ENCODE peak calls at places on chromosomes 16 and 17, in nine cellular contexts. F is T-helper 1 cell; D is stimulated activated CD4-positive, alpha-beta T cell treated with anti-CD3 and anti-CD28 coated beads, Interleukin-2, amount 100 ng/mL, for 4 hours; O is osteocyte; L is mucosa of descending colon; X is heart left ventricle; T is caudate nucleus; J is effector CD4-positive, alpha-beta T cell; K is CD4-positive, alpha-beta T cell. N is an unnamed sample.

GRCh38 chr17:38585056-38585804 is 20.5 kb downstream of the SRCIN1 start:
- DNase-seq in F (no peak), D (no peak), O (no peak), L (no peak), X (no peak), T (no peak), J (no peak), K (no peak), N (no peak)

GRCh38 chr16:78396046-78396445 is 296.6 kb downstream of the WWOX start:
- DNase-seq in F (no peak), D (no peak), O (no peak), L (no peak), X (no peak), T (no peak), J (no peak), K (no peak), N (no peak)

GRCh38 chr16:46972971-46973456 is 460 bp downstream of the DNAJA2 start:
- DNase-seq in F (no peak), D (peak), O (peak), L (peak), X (peak), T (peak), J (peak), K (peak), N (peak)

GRCh38 chr16:1283996-1284592 is 25.3 kb upstream of the UBE2I start:
- DNase-seq in F (no peak), D (no peak), O (no peak), L (no peak), X (no peak), T (no peak), J (no peak), K (no peak), N (no peak)

GRCh38 chr17:73342057-73342522 is 30.3 kb upstream of the CDC42EP4 start:
- DNase-seq in F (no peak), D (no peak), O (no peak), L (no peak), X (peak), T (peak), J (no peak), K (no peak), N (no peak)

GRCh38 chr17:83053021-83053778 is 26.2 kb upstream of the METRNL start:
- DNase-seq in F (no peak), D (no peak), O (no peak), L (peak), X (peak), T (no peak), J (no peak), K (no peak), N (no peak)

GRCh38 chr17:72056155-72056554 is 64.7 kb upstream of the SOX9 start:
- DNase-seq in F (no peak), D (no peak), O (no peak), L (no peak), X (no peak), T (no peak), J (no peak), K (no peak), N (no peak)

GRCh38 chr17:78897639-78897996 is 5.4 kb downstream of the CEP295NL start:
- DNase-seq in F (no peak), D (no peak), O (no peak), L (no peak), X (no peak), T (no peak), J (no peak), K (no peak), N (no peak)

GRCh38 chr17:41539979-41540701 is 12.0 kb upstream of the KRT19 start:
- DNase-seq in F (no peak), D (no peak), O (no peak), L (no peak), X (no peak), T (no peak), J (no peak), K (no peak), N (no peak)

GRCh38 chr16:4698321-4699029 is 5.1 kb downstream of the NUDT16L1 start:
- DNase-seq in F (no peak), D (no peak), O (no peak), L (peak), X (no peak), T (no peak), J (no peak), K (no peak), N (no peak)

GRCh38 chr16:31256466-31256865 is 3.3 kb upstream of the ITGAM start:
- DNase-seq in F (no peak), D (no peak), O (no peak), L (no peak), X (no peak), T (no peak), J (no peak), K (no peak), N (no peak)

GRCh38 chr17:74608511-74608910 is 15.0 kb downstream of the CD300E start:
- DNase-seq in F (no peak), D (no peak), O (no peak), L (no peak), X (no peak), T (no peak), J (no peak), K (no peak), N (no peak)

GRCh38 chr17:16351831-16352230 is 1.4 kb downstream of the CENPV start:
- DNase-seq in F (no peak), D (no peak), O (no peak), L (no peak), X (no peak), T (no peak), J (no peak), K (no peak), N (no peak)

GRCh38 chr17:65551641-65552040 is 9.8 kb downstream of the AXIN2 start:
- DNase-seq in F (no peak), D (no peak), O (no peak), L (peak), X (no peak), T (no peak), J (no peak), K (no peak), N (no peak)

GRCh38 chr17:71601894-71602504 is 518.8 kb upstream of the SOX9 start:
- DNase-seq in F (no peak), D (no peak), O (no peak), L (no peak), X (no peak), T (no peak), J (no peak), K (no peak), N (no peak)

GRCh38 chr16:81583893-81584705 is 139.5 kb downstream of the CMIP start:
- DNase-seq in F (no peak), D (no peak), O (no peak), L (peak), X (no peak), T (no peak), J (no peak), K (no peak), N (no peak)

N was measured in T-helper 17 cell.